ENCODE peak calls at places on chromosomes 4 and X, in eight cellular contexts. One of them, this sample, is unnamed.

GRCh38 chr4:149711588-149711987 is 104.1 kb downstream of the IQCM start:
- DNase-seq in upper lobe of right lung: no peak
- DNase-seq in heart left ventricle: no peak
- DNase-seq in IMR-90: no peak
- DNase-seq in PC-9: no peak
- DNase-seq in kidney: no peak
- DNase-seq in GM23248: no peak
- DNase-seq in upper lobe of left lung: no peak
- DNase-seq in this sample: no peak

GRCh38 chrX:112877771-112878173 is 37.1 kb upstream of the AMOT start:
- DNase-seq in upper lobe of right lung: no peak
- DNase-seq in heart left ventricle: no peak
- DNase-seq in IMR-90: no peak
- DNase-seq in PC-9: no peak
- DNase-seq in kidney: no peak
- DNase-seq in GM23248: no peak
- DNase-seq in upper lobe of left lung: no peak
- DNase-seq in this sample: no peak

GRCh38 chrX:30904632-30905031 is 15.6 kb upstream of the TAB3 start:
- DNase-seq in upper lobe of right lung: no peak
- DNase-seq in heart left ventricle: no peak
- DNase-seq in IMR-90: no peak
- DNase-seq in PC-9: no peak
- DNase-seq in kidney: no peak
- DNase-seq in GM23248: no peak
- DNase-seq in upper lobe of left lung: no peak
- DNase-seq in this sample: peak; percentile 41

GRCh38 chrX:12383196-12383595 is 244.9 kb downstream of the FRMPD4 start:
- DNase-seq in upper lobe of right lung: no peak
- DNase-seq in heart left ventricle: no peak
- DNase-seq in IMR-90: no peak
- DNase-seq in PC-9: no peak
- DNase-seq in kidney: no peak
- DNase-seq in GM23248: no peak
- DNase-seq in upper lobe of left lung: no peak
- DNase-seq in this sample: no peak

GRCh38 chr4:98682719-98683118 is 24.3 kb upstream of the TSPAN5 start:
- DNase-seq in upper lobe of right lung: no peak
- DNase-seq in heart left ventricle: no peak
- DNase-seq in IMR-90: peak; percentile 61
- DNase-seq in PC-9: peak; percentile 92
- DNase-seq in kidney: no peak
- DNase-seq in GM23248: peak; percentile 56
- DNase-seq in upper lobe of left lung: no peak
- DNase-seq in this sample: no peak

GRCh38 chr4:51884055-51884454 is 41.1 kb downstream of the DCUN1D4 start:
- DNase-seq in upper lobe of right lung: no peak
- DNase-seq in heart left ventricle: no peak
- DNase-seq in IMR-90: no peak
- DNase-seq in PC-9: no peak
- DNase-seq in kidney: no peak
- DNase-seq in GM23248: no peak
- DNase-seq in upper lobe of left lung: no peak
- DNase-seq in this sample: no peak

GRCh38 chr4:7526491-7526890 is 91.8 kb upstream of the PSAPL1 start:
- DNase-seq in upper lobe of right lung: no peak
- DNase-seq in heart left ventricle: no peak
- DNase-seq in IMR-90: no peak
- DNase-seq in PC-9: no peak
- DNase-seq in kidney: no peak
- DNase-seq in GM23248: no peak
- DNase-seq in upper lobe of left lung: no peak
- DNase-seq in this sample: no peak

GRCh38 chrX:16892504-16893362 is 22.6 kb upstream of the RBBP7 start:
- DNase-seq in upper lobe of right lung: no peak
- DNase-seq in heart left ventricle: no peak
- DNase-seq in IMR-90: peak; percentile 82
- DNase-seq in PC-9: peak; percentile 43
- DNase-seq in kidney: no peak
- DNase-seq in GM23248: peak; percentile 77
- DNase-seq in upper lobe of left lung: no peak
- DNase-seq in this sample: no peak

GRCh38 chrX:42102586-42103282 is 179.4 kb upstream of the CASK start:
- DNase-seq in upper lobe of right lung: no peak
- DNase-seq in heart left ventricle: no peak
- DNase-seq in IMR-90: no peak
- DNase-seq in PC-9: no peak
- DNase-seq in kidney: no peak
- DNase-seq in GM23248: peak; percentile 0
- DNase-seq in upper lobe of left lung: no peak
- DNase-seq in this sample: no peak

GRCh38 chr4:148126825-148127224 is 315.4 kb downstream of the NR3C2 start:
- DNase-seq in upper lobe of right lung: no peak
- DNase-seq in heart left ventricle: no peak
- DNase-seq in IMR-90: peak; percentile 57
- DNase-seq in PC-9: no peak
- DNase-seq in kidney: no peak
- DNase-seq in GM23248: peak; percentile 3
- DNase-seq in upper lobe of left lung: no peak
- DNase-seq in this sample: no peak

GRCh38 chrX:30570505-30570904 is 7.1 kb downstream of the TASL start:
- DNase-seq in upper lobe of right lung: no peak
- DNase-seq in heart left ventricle: no peak
- DNase-seq in IMR-90: peak; percentile 26
- DNase-seq in PC-9: no peak
- DNase-seq in kidney: no peak
- DNase-seq in GM23248: peak; percentile 38
- DNase-seq in upper lobe of left lung: no peak
- DNase-seq in this sample: no peak

GRCh38 chrX:140504371-140505324 is at the start of gene SOX3:
- DNase-seq in upper lobe of right lung: no peak
- DNase-seq in heart left ventricle: no peak
- DNase-seq in IMR-90: no peak
- DNase-seq in PC-9: no peak
- DNase-seq in kidney: peak; percentile 74
- DNase-seq in GM23248: no peak
- DNase-seq in upper lobe of left lung: peak; percentile 48
- DNase-seq in this sample: no peak

GRCh38 chr4:123696712-123697111 is 300.1 kb downstream of the SPRY1 start:
- DNase-seq in upper lobe of right lung: no peak
- DNase-seq in heart left ventricle: no peak
- DNase-seq in IMR-90: no peak
- DNase-seq in PC-9: no peak
- DNase-seq in kidney: no peak
- DNase-seq in GM23248: no peak
- DNase-seq in upper lobe of left lung: no peak
- DNase-seq in this sample: no peak

GRCh38 chr4:2787230-2788100 is 5.4 kb upstream of the SH3BP2 start:
- DNase-seq in upper lobe of right lung: peak; percentile 75
- DNase-seq in heart left ventricle: peak; percentile 75
- DNase-seq in IMR-90: no peak
- DNase-seq in PC-9: no peak
- DNase-seq in kidney: peak; percentile 78
- DNase-seq in GM23248: no peak
- DNase-seq in upper lobe of left lung: peak; percentile 73
- DNase-seq in this sample: no peak

GRCh38 chr4:88447339-88447738 is 9.6 kb upstream of the HERC5 start:
- DNase-seq in upper lobe of right lung: no peak
- DNase-seq in heart left ventricle: no peak
- DNase-seq in IMR-90: no peak
- DNase-seq in PC-9: no peak
- DNase-seq in kidney: no peak
- DNase-seq in GM23248: no peak
- DNase-seq in upper lobe of left lung: no peak
- DNase-seq in this sample: no peak

GRCh38 chr4:26700110-26700509 is 116.2 kb downstream of the TBC1D19 start:
- DNase-seq in upper lobe of right lung: no peak
- DNase-seq in heart left ventricle: no peak
- DNase-seq in IMR-90: no peak
- DNase-seq in PC-9: no peak
- DNase-seq in kidney: no peak
- DNase-seq in GM23248: no peak
- DNase-seq in upper lobe of left lung: no peak
- DNase-seq in this sample: no peak

GRCh38 chr4:122005064-122005755 is 53.4 kb upstream of the TRPC3 start:
- DNase-seq in upper lobe of right lung: no peak
- DNase-seq in heart left ventricle: no peak
- DNase-seq in IMR-90: peak; percentile 93
- DNase-seq in PC-9: no peak
- DNase-seq in kidney: no peak
- DNase-seq in GM23248: peak; percentile 45
- DNase-seq in upper lobe of left lung: no peak
- DNase-seq in this sample: no peak

GRCh38 chr4:138911903-138912713 is 103.5 kb upstream of the NOCT start:
- DNase-seq in upper lobe of right lung: peak; percentile 67
- DNase-seq in heart left ventricle: no peak
- DNase-seq in IMR-90: no peak
- DNase-seq in PC-9: no peak
- DNase-seq in kidney: peak; percentile 84
- DNase-seq in GM23248: no peak
- DNase-seq in upper lobe of left lung: peak; percentile 10
- DNase-seq in this sample: no peak

GRCh38 chr4:128830906-128831525 is 21.5 kb downstream of the JADE1 start:
- DNase-seq in upper lobe of right lung: no peak
- DNase-seq in heart left ventricle: no peak
- DNase-seq in IMR-90: no peak
- DNase-seq in PC-9: no peak
- DNase-seq in kidney: no peak
- DNase-seq in GM23248: no peak
- DNase-seq in upper lobe of left lung: no peak
- DNase-seq in this sample: no peak

GRCh38 chr4:87896020-87896621 is 63.4 kb downstream of the MEPE start:
- DNase-seq in upper lobe of right lung: no peak
- DNase-seq in heart left ventricle: no peak
- DNase-seq in IMR-90: peak; percentile 3
- DNase-seq in PC-9: peak; percentile 83
- DNase-seq in kidney: no peak
- DNase-seq in GM23248: peak; percentile 75
- DNase-seq in upper lobe of left lung: no peak
- DNase-seq in this sample: peak; percentile 76

GRCh38 chrX:47662144-47662657 is 3.2 kb upstream of the UXT start:
- DNase-seq in upper lobe of right lung: no peak
- DNase-seq in heart left ventricle: no peak
- DNase-seq in IMR-90: peak; percentile 93
- DNase-seq in PC-9: peak; percentile 35
- DNase-seq in kidney: no peak
- DNase-seq in GM23248: peak; percentile 93
- DNase-seq in upper lobe of left lung: no peak
- DNase-seq in this sample: no peak

GRCh38 chr4:169000315-169000714 is 9.7 kb downstream of the CBR4 start:
- DNase-seq in upper lobe of right lung: no peak
- DNase-seq in heart left ventricle: no peak
- DNase-seq in IMR-90: no peak
- DNase-seq in PC-9: no peak
- DNase-seq in kidney: no peak
- DNase-seq in GM23248: no peak
- DNase-seq in upper lobe of left lung: no peak
- DNase-seq in this sample: no peak

GRCh38 chrX:19063030-19063429 is 59.2 kb downstream of the ADGRG2 start:
- DNase-seq in upper lobe of right lung: no peak
- DNase-seq in heart left ventricle: no peak
- DNase-seq in IMR-90: peak; percentile 62
- DNase-seq in PC-9: no peak
- DNase-seq in kidney: no peak
- DNase-seq in GM23248: peak; percentile 60
- DNase-seq in upper lobe of left lung: no peak
- DNase-seq in this sample: no peak

DNA sequence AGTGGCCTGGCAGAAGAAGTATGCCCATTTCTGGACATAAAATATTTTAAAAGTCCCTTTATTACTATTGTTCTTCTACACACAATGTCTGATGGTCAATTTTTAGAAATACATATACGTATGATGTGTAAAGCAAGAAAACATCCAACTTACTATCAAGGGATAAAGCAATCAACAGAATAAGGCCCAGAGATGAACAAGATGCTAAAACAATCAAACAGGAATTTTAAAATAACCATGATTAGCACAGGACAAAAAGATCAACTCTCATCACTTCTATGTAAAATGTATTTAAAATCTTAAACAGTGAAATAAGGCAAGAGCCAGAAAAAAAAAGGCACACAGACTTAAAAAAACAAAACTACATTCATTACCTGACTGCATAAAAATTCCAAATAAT is 60.9 kb downstream of the MTNR1A start:
- DNase-seq in upper lobe of right lung: no peak
- DNase-seq in heart left ventricle: no peak
- DNase-seq in IMR-90: no peak
- DNase-seq in PC-9: no peak
- DNase-seq in kidney: no peak
- DNase-seq in GM23248: no peak
- DNase-seq in upper lobe of left lung: no peak
- DNase-seq in this sample: no peak
- H3K9me3 ChIP-seq in upper lobe of right lung: no peaks in the 10 kb centered on the region
- H3K9me3 ChIP-seq in heart left ventricle: no peaks in the 10 kb centered on the region
- H3K9me3 ChIP-seq in IMR-90: no peaks in the 10 kb centered on the region
- H3K9me3 ChIP-seq in PC-9: no peaks in the 10 kb centered on the region
- H3K9me3 ChIP-seq in kidney: no peaks in the 10 kb centered on the region
- H3K9me3 ChIP-seq in GM23248: peaks cover 3% of the 10 kb centered on the region
- H3K9me3 ChIP-seq in upper lobe of left lung: peaks cover 12% of the 10 kb centered on the region
- H3K9me3 ChIP-seq in this sample: no peaks in the 10 kb centered on the region

DNA sequence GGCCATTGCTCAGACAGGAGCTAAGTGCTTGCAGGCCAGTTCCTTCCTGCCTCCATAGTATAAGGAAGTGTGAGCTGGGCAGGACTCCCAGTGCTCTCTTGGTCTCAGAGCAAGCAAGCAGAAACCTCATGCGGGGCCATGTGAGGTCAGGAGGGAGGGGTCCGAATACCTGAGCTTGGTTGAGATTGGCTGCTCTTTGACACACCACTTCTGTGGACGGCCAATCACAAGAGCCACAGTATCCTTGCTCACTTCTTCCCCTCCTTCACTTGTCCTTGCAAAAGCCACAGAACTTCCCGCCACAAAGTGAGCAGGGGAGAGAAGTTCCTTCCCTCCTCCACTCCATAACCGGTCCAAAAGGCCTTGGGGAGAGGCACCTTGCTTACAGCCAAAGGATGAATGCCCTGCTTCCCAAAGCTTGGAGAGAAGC is 56.7 kb downstream of the PRPS1 start:
- DNase-seq in upper lobe of right lung: peak; percentile 92
- DNase-seq in heart left ventricle: peak; percentile 77
- DNase-seq in IMR-90: no peak
- DNase-seq in PC-9: peak; percentile 88
- DNase-seq in kidney: peak; percentile 93
- DNase-seq in GM23248: no peak
- DNase-seq in upper lobe of left lung: no peak
- DNase-seq in this sample: peak; percentile 85
- H3K4me1 ChIP-seq in upper lobe of right lung: peaks cover 47% of the 10 kb centered on the region
- H3K4me1 ChIP-seq in heart left ventricle: no peaks in the 10 kb centered on the region
- H3K4me1 ChIP-seq in IMR-90: no peaks in the 10 kb centered on the region
- H3K4me1 ChIP-seq in PC-9: peaks cover 47% of the 10 kb centered on the region
- H3K4me1 ChIP-seq in kidney: peaks cover 34% of the 10 kb centered on the region
- H3K4me1 ChIP-seq in GM23248: no peaks in the 10 kb centered on the region
- H3K4me1 ChIP-seq in upper lobe of left lung: peaks cover 43% of the 10 kb centered on the region
- H3K4me1 ChIP-seq in this sample: peaks cover 30% of the 10 kb centered on the region

GRCh38 chr4:166625018-166625637 is 609.2 kb downstream of the SPOCK3 start:
- DNase-seq in upper lobe of right lung: no peak
- DNase-seq in heart left ventricle: no peak
- DNase-seq in IMR-90: no peak
- DNase-seq in PC-9: no peak
- DNase-seq in kidney: no peak
- DNase-seq in GM23248: no peak
- DNase-seq in upper lobe of left lung: no peak
- DNase-seq in this sample: no peak
- H3K4me3 ChIP-seq in upper lobe of right lung: no peak overlapping the region
- H3K4me3 ChIP-seq in heart left ventricle: no peak overlapping the region
- H3K4me3 ChIP-seq in IMR-90: no peak overlapping the region
- H3K4me3 ChIP-seq in PC-9: no peak overlapping the region
- H3K4me3 ChIP-seq in kidney: no peak overlapping the region
- H3K4me3 ChIP-seq in GM23248: no peak overlapping the region
- H3K4me3 ChIP-seq in upper lobe of left lung: no peak overlapping the region
- H3K4me3 ChIP-seq in this sample: no peak overlapping the region

GRCh38 chrX:334971-335757 is 16.6 kb upstream of the GTPBP6 start:
- DNase-seq in upper lobe of right lung: peak; percentile 57
- DNase-seq in heart left ventricle: peak; percentile 47
- DNase-seq in IMR-90: no peak
- DNase-seq in PC-9: no peak
- DNase-seq in kidney: peak; percentile 56
- DNase-seq in GM23248: no peak
- DNase-seq in upper lobe of left lung: peak; percentile 76
- DNase-seq in this sample: no peak
- H3K9me3 ChIP-seq in upper lobe of right lung: no peaks in the 10 kb centered on the region
- H3K9me3 ChIP-seq in heart left ventricle: no peaks in the 10 kb centered on the region
- H3K9me3 ChIP-seq in IMR-90: peaks cover 3% of the 10 kb centered on the region
- H3K9me3 ChIP-seq in PC-9: no peaks in the 10 kb centered on the region
- H3K9me3 ChIP-seq in kidney: no peaks in the 10 kb centered on the region
- H3K9me3 ChIP-seq in GM23248: no peaks in the 10 kb centered on the region
- H3K9me3 ChIP-seq in upper lobe of left lung: no peaks in the 10 kb centered on the region
- H3K9me3 ChIP-seq in this sample: no peaks in the 10 kb centered on the region

This sample was measured in keratinocyte.